ENCODE peak calls at places on chromosome 9, in five cellular contexts. One of them, this sample, is unnamed.

GRCh38 chr9:100472725-100473261 is at the start of gene TMEFF1:
- DNase-seq in NCI-H2081: peak
- DNase-seq in CD4-positive, CD25-positive, alpha-beta regulatory T cell: no peak
- DNase-seq in left ventricle myocardium superior: peak
- DNase-seq in HT1080: no peak
- DNase-seq in this sample: no peak

GRCh38 chr9:89730715-89731114 is 125.9 kb downstream of the GADD45G start:
- DNase-seq in NCI-H2081: peak
- DNase-seq in CD4-positive, CD25-positive, alpha-beta regulatory T cell: no peak
- DNase-seq in left ventricle myocardium superior: no peak
- DNase-seq in HT1080: no peak
- DNase-seq in this sample: no peak

GRCh38 chr9:107118873-107119272 is 164.2 kb upstream of the RAD23B start:
- DNase-seq in NCI-H2081: no peak
- DNase-seq in CD4-positive, CD25-positive, alpha-beta regulatory T cell: no peak
- DNase-seq in left ventricle myocardium superior: no peak
- DNase-seq in HT1080: no peak
- DNase-seq in this sample: no peak

GRCh38 chr9:82890401-82890800 is 172.5 kb downstream of the RASEF start:
- DNase-seq in NCI-H2081: no peak
- DNase-seq in CD4-positive, CD25-positive, alpha-beta regulatory T cell: no peak
- DNase-seq in left ventricle myocardium superior: no peak
- DNase-seq in HT1080: no peak
- DNase-seq in this sample: no peak

GRCh38 chr9:116951588-116952433 is 264.7 kb downstream of the TRIM32 start:
- DNase-seq in NCI-H2081: no peak
- DNase-seq in CD4-positive, CD25-positive, alpha-beta regulatory T cell: no peak
- DNase-seq in left ventricle myocardium superior: no peak
- DNase-seq in HT1080: peak
- DNase-seq in this sample: no peak

GRCh38 chr9:90956026-90956810 is 154.6 kb downstream of the SYK start:
- DNase-seq in NCI-H2081: no peak
- DNase-seq in CD4-positive, CD25-positive, alpha-beta regulatory T cell: no peak
- DNase-seq in left ventricle myocardium superior: no peak
- DNase-seq in HT1080: no peak
- DNase-seq in this sample: no peak

GRCh38 chr9:8348756-8349155 is 549.2 kb upstream of the DMAC1 start:
- DNase-seq in NCI-H2081: no peak
- DNase-seq in CD4-positive, CD25-positive, alpha-beta regulatory T cell: no peak
- DNase-seq in left ventricle myocardium superior: no peak
- DNase-seq in HT1080: no peak
- DNase-seq in this sample: no peak

GRCh38 chr9:2477755-2478154 is 143.8 kb upstream of the VLDLR start:
- DNase-seq in NCI-H2081: peak
- DNase-seq in CD4-positive, CD25-positive, alpha-beta regulatory T cell: no peak
- DNase-seq in left ventricle myocardium superior: no peak
- DNase-seq in HT1080: peak
- DNase-seq in this sample: no peak

GRCh38 chr9:69671904-69672827 is at the start of gene APBA1:
- DNase-seq in NCI-H2081: peak
- DNase-seq in CD4-positive, CD25-positive, alpha-beta regulatory T cell: peak
- DNase-seq in left ventricle myocardium superior: peak
- DNase-seq in HT1080: no peak
- DNase-seq in this sample: peak

GRCh38 chr9:130372057-130372456 is 72.7 kb upstream of the ASS1 start:
- DNase-seq in NCI-H2081: no peak
- DNase-seq in CD4-positive, CD25-positive, alpha-beta regulatory T cell: no peak
- DNase-seq in left ventricle myocardium superior: no peak
- DNase-seq in HT1080: no peak
- DNase-seq in this sample: no peak

GRCh38 chr9:97985058-97985861 is 2.1 kb downstream of the ANP32B start:
- DNase-seq in NCI-H2081: no peak
- DNase-seq in CD4-positive, CD25-positive, alpha-beta regulatory T cell: no peak
- DNase-seq in left ventricle myocardium superior: peak
- DNase-seq in HT1080: peak
- DNase-seq in this sample: no peak

GRCh38 chr9:99565203-99565602 is 256.5 kb upstream of the NR4A3 start:
- DNase-seq in NCI-H2081: no peak
- DNase-seq in CD4-positive, CD25-positive, alpha-beta regulatory T cell: no peak
- DNase-seq in left ventricle myocardium superior: peak
- DNase-seq in HT1080: no peak
- DNase-seq in this sample: no peak

GRCh38 chr9:75282047-75282446 is 193.7 kb downstream of the OSTF1 start:
- DNase-seq in NCI-H2081: no peak
- DNase-seq in CD4-positive, CD25-positive, alpha-beta regulatory T cell: no peak
- DNase-seq in left ventricle myocardium superior: no peak
- DNase-seq in HT1080: no peak
- DNase-seq in this sample: no peak

GRCh38 chr9:109906766-109907382 is 126.9 kb downstream of the PALM2AKAP2 start:
- DNase-seq in NCI-H2081: no peak
- DNase-seq in CD4-positive, CD25-positive, alpha-beta regulatory T cell: no peak
- DNase-seq in left ventricle myocardium superior: no peak
- DNase-seq in HT1080: peak
- DNase-seq in this sample: no peak

GRCh38 chr9:73855206-73855605 is 641.9 kb upstream of the RORB start:
- DNase-seq in NCI-H2081: no peak
- DNase-seq in CD4-positive, CD25-positive, alpha-beta regulatory T cell: no peak
- DNase-seq in left ventricle myocardium superior: no peak
- DNase-seq in HT1080: no peak
- DNase-seq in this sample: no peak